ENCODE peak calls at places on chromosomes 16 and 17, in five cellular contexts. W, E, V, G and Y are unnamed samples. For H3K27me3 and H3K4me1, the result is how much of the 10 kb centered on the place peaks cover.

GRCh38 chr17:14197582-14197981 is 39.1 kb downstream of the CDRT15 start:
- DNase-seq in W (no peak), E (no peak), V (no peak), G (no peak), Y (no peak)

GRCh38 chr17:28725166-28725659 is 820 bp downstream of the TLCD1 start:
- DNase-seq in G (no peak), E (no peak), V (no peak), W (no peak), Y (no peak)

GRCh38 chr17:1100382-1100781 is 79.4 kb downstream of the ABR start:
- DNase-seq in G (no peak), W (no peak), E (peak), V (no peak), Y (no peak)

GRCh38 chr16:16158741-16159374 is 64.4 kb downstream of the ABCC6 start:
- DNase-seq in G (no peak), W (no peak), V (no peak), E (no peak), Y (no peak)

GRCh38 chr17:4934173-4934979 is 2.3 kb downstream of the GP1BA start:
- DNase-seq in V (no peak), E (no peak), W (no peak), G (no peak), Y (peak)

GRCh38 chr16:50593410-50594139 is 45.4 kb downstream of the NKD1 start:
- DNase-seq in W (no peak), V (no peak), E (no peak), G (no peak), Y (peak)

GRCh38 chr17:1649844-1650409 is at the start of gene RILP:
- DNase-seq in E (peak), V (peak), G (peak), W (peak), Y (peak)

GRCh38 chr17:74748529-74749261 is at the start of gene NHERF1:
- DNase-seq in G (peak), V (peak), E (peak), W (peak), Y (peak)

GRCh38 chr17:2347805-2348685 is 10.7 kb downstream of the SGSM2 start:
- DNase-seq in E (no peak), V (peak), G (no peak), W (peak), Y (no peak)

GRCh38 chr17:65515512-65515911 is 45.9 kb downstream of the AXIN2 start:
- DNase-seq in G (no peak), V (no peak), W (no peak), E (no peak), Y (no peak)

GRCh38 chr16:78705694-78706093 is 606.2 kb downstream of the WWOX start:
- DNase-seq in V (no peak), W (no peak), G (no peak), E (no peak), Y (no peak)

GRCh38 chr17:40033339-40033738 is 18.1 kb downstream of the CSF3 start:
- DNase-seq in G (no peak), V (no peak), W (no peak), E (no peak), Y (peak)

GRCh38 chr17:42188749-42189650 is 3.7 kb upstream of the HCRT start:
- DNase-seq in E (no peak), W (no peak), G (no peak), V (no peak), Y (no peak)

GRCh38 chr16:75263291-75263962 is 12.0 kb upstream of the BCAR1 start:
- DNase-seq in W (no peak), E (no peak), V (no peak), G (peak), Y (peak)

GRCh38 chr16:57485916-57486857 is at the start of gene DOK4:
- DNase-seq in V (peak), W (peak), G (peak), E (peak), Y (peak)

GRCh38 chr16:81172769-81173658 is 65.5 kb upstream of the BCO1 start:
- DNase-seq in W (no peak), E (no peak), V (no peak), G (no peak), Y (no peak)

GRCh38 chr16:85366031-85366763 is 246.9 kb upstream of the GSE1 start:
- DNase-seq in E (no peak), V (no peak), W (no peak), G (no peak), Y (no peak)

GRCh38 chr17:43723697-43724359 is 34.8 kb downstream of the SOST start:
- DNase-seq in G (no peak), E (no peak), W (no peak), V (no peak), Y (peak)

GRCh38 chr17:73907601-73907910 is 263.3 kb upstream of the SDK2 start:
- DNase-seq in V (no peak), W (no peak), G (no peak), E (no peak), Y (no peak)

GRCh38 chr16:88911148-88911945 is 44.9 kb upstream of the PABPN1L start:
- DNase-seq in G (no peak), W (no peak), E (no peak), V (no peak), Y (no peak)

GRCh38 chr16:72554935-72555334 is 383.0 kb upstream of the PMFBP1 start:
- DNase-seq in G (no peak), W (no peak), E (no peak), V (no peak), Y (no peak)

GRCh38 chr17:28317965-28318758 is 838 bp upstream of the TMEM97 start:
- DNase-seq in W (no peak), V (no peak), E (no peak), G (no peak), Y (peak)

GRCh38 chr16:75089486-75090202 is 26.9 kb downstream of the LDHD start:
- DNase-seq in V (no peak), G (no peak), E (no peak), W (no peak), Y (no peak)

GRCh38 chr17:27345141-27345904 is 51.4 kb downstream of the WSB1 start:
- DNase-seq in E (no peak), W (no peak), G (peak), V (no peak), Y (peak)

GRCh38 chr16:85291302-85292148 is 179.3 kb upstream of the CIBAR2 start:
- DNase-seq in W (peak), V (peak), E (peak), G (no peak), Y (no peak)

GRCh38 chr17:40647549-40648325 is at the start of gene SMARCE1:
- DNase-seq in G (peak), V (peak), E (peak), W (peak), Y (peak)

GRCh38 chr17:4735825-4736651 is 3.6 kb upstream of the ZMYND15 start:
- DNase-seq in W (no peak), V (no peak), E (no peak), G (no peak), Y (peak)

GRCh38 chr17:44097110-44097810 is 26.2 kb downstream of the HDAC5 start:
- DNase-seq in W (peak), G (no peak), E (peak), V (no peak), Y (no peak)

GRCh38 chr17:29613371-29613837 is 9.3 kb downstream of the CORO6 start:
- DNase-seq in V (peak), E (peak), W (peak), G (peak), Y (peak)

GRCh38 chr17:49715221-49715620 is 7.5 kb upstream of the SLC35B1 start:
- DNase-seq in E (no peak), W (no peak), G (no peak), V (no peak), Y (no peak)

GRCh38 chr16:88650749-88651275 is at the start of gene CYBA:
- DNase-seq in W (peak), G (no peak), E (peak), V (peak), Y (peak)

GRCh38 chr17:74071280-74071679 is 132.2 kb upstream of the RPL38 start:
- DNase-seq in V (no peak), W (no peak), E (no peak), G (no peak), Y (no peak)

GRCh38 chr16:27108826-27109665 is 42.3 kb downstream of the C16orf82 start:
- DNase-seq in G (no peak), W (no peak), E (no peak), V (no peak), Y (no peak)

GRCh38 chr17:65554568-65555223 is 6.8 kb downstream of the AXIN2 start:
- DNase-seq in G (peak), E (peak), V (no peak), W (no peak), Y (no peak)

GRCh38 chr17:45784583-45785372 is 658 bp downstream of the CRHR1 start:
- DNase-seq in E (no peak), G (no peak), W (no peak), V (no peak), Y (no peak)

GRCh38 chr17:58301504-58302150 is 20.9 kb upstream of the MPO start:
- DNase-seq in E (no peak), W (no peak), G (no peak), V (no peak), Y (no peak)
- H3K27me3 ChIP-seq in E (under half), W (under half), G (under half), V (under half), Y (under half)

DNA sequence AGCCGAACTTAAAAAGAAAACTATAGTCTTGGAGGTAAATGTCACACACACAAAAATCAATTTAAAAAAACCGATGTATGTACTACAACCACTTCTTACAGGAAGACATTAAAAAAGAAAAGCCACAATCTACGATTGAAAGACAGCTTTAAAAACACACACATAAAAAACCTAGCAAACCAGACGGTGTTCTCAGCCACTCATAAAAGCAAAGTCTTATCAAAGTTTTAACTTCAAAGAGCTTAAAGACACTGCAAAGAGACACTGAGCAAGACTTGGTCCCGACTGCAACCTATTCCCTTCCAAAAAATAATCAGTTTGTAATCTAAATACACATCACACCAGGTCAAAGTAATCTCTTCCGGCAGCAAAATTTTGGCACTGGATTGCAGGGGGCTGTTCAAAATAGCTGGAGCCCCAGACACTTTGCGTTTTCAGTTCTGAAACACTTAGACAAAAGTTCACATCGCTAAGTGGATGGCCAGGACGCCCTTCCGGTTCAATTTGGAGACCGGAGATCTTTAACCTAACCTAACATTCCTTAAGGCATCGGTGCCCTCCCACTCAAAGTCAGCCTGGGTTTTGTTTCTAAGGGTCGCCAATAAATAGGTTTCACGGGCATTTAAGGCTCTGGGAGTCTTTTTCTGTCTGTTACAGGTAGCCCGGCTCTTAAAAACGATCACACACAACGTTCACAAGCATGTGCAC is 2.6 kb downstream of the ZCCHC14 start:
- DNase-seq in V (no peak), G (no peak), W (no peak), E (no peak), Y (no peak)
- H3K4me1 ChIP-seq in V (under half), G (under half), W (under half), E (half or more), Y (under half)

DNA sequence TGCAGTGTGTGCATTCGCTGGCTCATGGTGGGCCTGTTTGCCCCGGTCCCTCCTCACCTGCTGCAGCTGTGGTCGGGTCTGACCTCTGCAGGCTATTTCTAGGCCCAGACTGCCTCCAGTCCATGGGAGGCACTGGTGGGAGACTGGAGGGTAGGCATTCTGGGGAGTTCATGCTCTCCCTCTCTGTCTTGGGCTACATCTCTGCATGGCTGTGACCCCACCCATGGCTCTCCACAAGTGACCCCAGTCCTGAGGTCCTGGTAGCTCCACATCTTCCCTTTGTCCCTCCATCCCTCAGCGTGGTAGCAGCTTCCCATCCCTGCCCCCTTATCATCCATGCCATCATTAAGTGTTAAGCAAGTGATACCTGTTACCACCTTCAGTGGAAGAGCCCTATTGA is 107.8 kb upstream of the SEC14L1 start:
- DNase-seq in G (no peak), E (no peak), W (no peak), V (no peak), Y (no peak)
- H3K27ac ChIP-seq in G (no peak), E (no peak), W (no peak), V (no peak), Y (no peak)

GRCh38 chr17:82178499-82179290 is 33.9 kb downstream of the CCDC57 start:
- DNase-seq in V (no peak), W (no peak), G (peak), E (no peak), Y (no peak)
- H3K27me3 ChIP-seq in V (under half), W (under half), G (under half), E (under half), Y (under half)

DNA sequence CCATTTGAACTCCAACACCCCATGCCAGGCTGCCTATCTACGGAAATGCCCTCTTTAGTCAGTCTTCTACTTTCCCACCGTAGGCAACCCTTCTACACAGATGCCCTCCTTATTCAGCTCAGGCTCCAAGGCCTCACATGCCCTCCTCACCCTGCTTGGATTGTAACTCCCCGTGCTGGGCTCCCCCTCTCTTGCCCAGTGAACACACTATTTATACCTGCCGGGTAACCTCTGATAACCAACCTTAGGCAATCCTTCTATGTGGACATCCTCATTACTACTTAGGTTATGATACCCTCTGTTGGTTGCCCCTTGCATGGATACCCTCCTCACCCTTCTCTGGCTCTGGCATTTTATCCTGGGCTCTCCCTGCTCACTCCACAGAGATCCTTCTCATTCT is 50.3 kb downstream of the NFAT5 start:
- DNase-seq in V (no peak), G (no peak), E (no peak), W (no peak), Y (no peak)
- H3K4me1 ChIP-seq in V (under half), G (under half), E (half or more), W (under half), Y (under half)

DNA sequence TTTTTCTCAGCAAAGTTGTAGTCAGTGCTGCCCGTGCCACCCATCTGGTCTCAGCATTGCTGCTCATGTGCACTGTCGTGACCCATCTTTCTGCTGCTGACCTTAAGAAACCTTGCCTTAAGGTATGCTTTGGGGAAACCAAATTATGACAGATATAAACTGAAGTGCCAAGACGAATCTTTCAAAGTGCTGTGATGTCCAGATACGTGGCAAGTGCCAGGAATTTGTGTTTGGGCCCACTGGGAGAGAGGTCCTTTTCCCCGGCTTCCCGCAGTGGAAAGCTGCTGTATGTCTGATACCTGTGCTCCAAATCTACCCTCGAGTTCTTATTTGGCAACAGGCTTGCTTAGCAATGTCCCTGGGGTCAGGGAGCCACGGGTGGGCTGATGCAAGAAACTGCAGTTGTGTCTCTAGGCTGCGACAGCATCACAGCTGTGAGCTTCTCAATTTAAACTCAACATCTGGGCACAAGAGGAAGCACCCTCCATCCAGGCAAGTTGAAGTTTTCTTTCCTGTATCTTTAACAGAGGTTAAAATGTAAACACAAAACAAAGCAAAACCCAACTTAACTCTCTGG is 30.3 kb upstream of the TOX3 start:
- DNase-seq in W (no peak), V (no peak), E (no peak), G (no peak), Y (no peak)
- H3K27ac ChIP-seq in W (no peak), V (no peak), E (no peak), G (no peak), Y (no peak)

GRCh38 chr16:55815320-55815719 is 17.6 kb downstream of the CES1 start:
- DNase-seq in V (no peak), E (no peak), W (peak), G (no peak), Y (no peak)
- H3K27me3 ChIP-seq in V (under half), E (under half), W (under half), G (under half), Y (under half)

GRCh38 chr17:17826340-17826708 is 10.5 kb downstream of the SREBF1 start:
- DNase-seq in V (no peak), W (no peak), G (no peak), E (no peak), Y (no peak)

GRCh38 chr17:17824780-17825614 is 11.8 kb downstream of the SREBF1 start:
- DNase-seq in G (peak), V (peak), E (no peak), W (no peak), Y (peak)

GRCh38 chr17:17827826-17828621 is 8.8 kb downstream of the SREBF1 start:
- DNase-seq in G (no peak), W (no peak), E (no peak), V (no peak), Y (no peak)

GRCh38 chr17:17824119-17824779 is 12.5 kb downstream of the SREBF1 start:
- DNase-seq in V (peak), W (no peak), E (no peak), G (peak), Y (no peak)

GRCh38 chr17:17826942-17827785 is 9.6 kb downstream of the SREBF1 start:
- DNase-seq in V (no peak), W (peak), G (no peak), E (no peak), Y (no peak)
- H3K4me1 ChIP-seq in V (under half), W (under half), G (under half), E (half or more), Y (under half)